ENCODE peak calls at places on chromosome 21, in six cellular contexts. Q, G, B, C, V and A are unnamed samples.

GRCh38 chr21:42750737-42751530 is 97.5 kb downstream of the PDE9A start:
- DNase-seq in Q (no peak), V (no peak), B (no peak), C (no peak), G (no peak), A (no peak)

GRCh38 chr21:41141031-41141457 is 26.9 kb upstream of the BACE2 start:
- DNase-seq in V (no peak), G (no peak), Q (no peak), C (no peak), B (no peak), A (no peak)

GRCh38 chr21:35748683-35749314 is 311.5 kb downstream of the SETD4 start:
- DNase-seq in G (no peak), Q (no peak), C (no peak), V (no peak), B (no peak), A (no peak)

GRCh38 chr21:44938976-44939531 is 775 bp upstream of the SLX9 start:
- DNase-seq in B (no peak), V (no peak), C (no peak), Q (no peak), G (no peak), A (no peak)

GRCh38 chr21:44907966-44908364 is 12.7 kb downstream of the ITGB2 start:
- DNase-seq in B (no peak), G (no peak), V (no peak), C (no peak), Q (no peak), A (no peak)

GRCh38 chr21:29827236-29827635 is 112.6 kb downstream of the GRIK1 start:
- DNase-seq in G (no peak), B (no peak), Q (no peak), C (no peak), V (no peak), A (no peak)

GRCh38 chr21:44434936-44435635 is 20.2 kb upstream of the LRRC3 start:
- DNase-seq in V (no peak), B (peak; percentile 60), G (no peak), Q (no peak), C (peak; percentile 23), A (no peak)

GRCh38 chr21:28132713-28133112 is 860.0 kb downstream of the LTN1 start:
- DNase-seq in V (no peak), Q (no peak), B (no peak), C (no peak), G (no peak), A (no peak)

GRCh38 chr21:21612446-21612845 is 614.2 kb downstream of the NCAM2 start:
- DNase-seq in B (no peak), C (peak; percentile 33), G (no peak), V (no peak), Q (no peak), A (peak; percentile 2)

GRCh38 chr21:26469789-26470188 is 103.3 kb downstream of the CYYR1 start:
- DNase-seq in V (peak; percentile 17), C (no peak), Q (no peak), B (no peak), G (no peak), A (no peak)